ENCODE peak calls at places on chromosomes 5 and 9, in five cellular contexts. E is ovary, R is body of pancreas, I is DND-41, H is Panc1. G is an unnamed sample. For H3K4me1, the result is how much of the 10 kb centered on the place peaks cover.

GRCh38 chr5:153147891-153148623 is 342.4 kb upstream of the GRIA1 start:
- DNase-seq in E (no peak), R (peak), I (no peak), H (peak), G (peak)

GRCh38 chr5:56072863-56073777 is 78.4 kb upstream of the IL6ST start:
- DNase-seq in E (no peak), R (no peak), I (no peak), H (no peak), G (no peak)

GRCh38 chr9:20640331-20641187 is 18.3 kb upstream of the MLLT3 start:
- DNase-seq in E (peak), R (peak), I (peak), H (no peak), G (peak)

GRCh38 chr5:124315746-124316415 is 430.6 kb downstream of the ZNF608 start:
- DNase-seq in E (no peak), R (no peak), I (no peak), H (no peak), G (no peak)

GRCh38 chr5:138844812-138845513 is 30.2 kb downstream of the LRRTM2 start:
- DNase-seq in E (no peak), R (no peak), I (no peak), H (no peak), G (no peak)

GRCh38 chr9:20397348-20397747 is 225.0 kb downstream of the MLLT3 start:
- DNase-seq in E (no peak), R (no peak), I (no peak), H (no peak), G (no peak)

GRCh38 chr5:79488058-79488457 is 25.9 kb downstream of the HOMER1 start:
- DNase-seq in E (no peak), R (no peak), I (no peak), H (no peak), G (no peak)

GRCh38 chr5:115179959-115180709 is 10.4 kb upstream of the TRIM36 start:
- DNase-seq in E (peak), R (no peak), I (no peak), H (no peak), G (peak)

GRCh38 chr9:35114921-35115341 is 731 bp downstream of the ATOSB start:
- DNase-seq in E (no peak), R (peak), I (peak), H (no peak), G (peak)

GRCh38 chr5:11719888-11720481 is 184.3 kb downstream of the CTNND2 start:
- DNase-seq in E (no peak), R (peak), I (peak), H (peak), G (peak)

GRCh38 chr5:180296778-180297177 is 4.9 kb upstream of the MAPK9 start:
- DNase-seq in E (no peak), R (no peak), I (no peak), H (no peak), G (no peak)

GRCh38 chr5:68289576-68289975 is 74.0 kb downstream of the PIK3R1 start:
- DNase-seq in E (no peak), R (no peak), I (no peak), H (no peak), G (no peak)

GRCh38 chr5:68288756-68289134 is 73.2 kb downstream of the PIK3R1 start:
- DNase-seq in E (peak), R (peak), I (no peak), H (no peak), G (peak)

GRCh38 chr5:68290260-68290674 is 74.7 kb downstream of the PIK3R1 start:
- DNase-seq in E (peak), R (peak), I (no peak), H (no peak), G (peak)

GRCh38 chr5:68295772-68296171 is 80.2 kb downstream of the PIK3R1 start:
- DNase-seq in E (no peak), R (no peak), I (no peak), H (no peak), G (no peak)

GRCh38 chr5:68292316-68292715 is 76.8 kb downstream of the PIK3R1 start:
- DNase-seq in E (no peak), R (no peak), I (no peak), H (no peak), G (no peak)
- H3K4me1 ChIP-seq in E (under half), R (under half), I (under half), H (under half), G (under half)

DNA sequence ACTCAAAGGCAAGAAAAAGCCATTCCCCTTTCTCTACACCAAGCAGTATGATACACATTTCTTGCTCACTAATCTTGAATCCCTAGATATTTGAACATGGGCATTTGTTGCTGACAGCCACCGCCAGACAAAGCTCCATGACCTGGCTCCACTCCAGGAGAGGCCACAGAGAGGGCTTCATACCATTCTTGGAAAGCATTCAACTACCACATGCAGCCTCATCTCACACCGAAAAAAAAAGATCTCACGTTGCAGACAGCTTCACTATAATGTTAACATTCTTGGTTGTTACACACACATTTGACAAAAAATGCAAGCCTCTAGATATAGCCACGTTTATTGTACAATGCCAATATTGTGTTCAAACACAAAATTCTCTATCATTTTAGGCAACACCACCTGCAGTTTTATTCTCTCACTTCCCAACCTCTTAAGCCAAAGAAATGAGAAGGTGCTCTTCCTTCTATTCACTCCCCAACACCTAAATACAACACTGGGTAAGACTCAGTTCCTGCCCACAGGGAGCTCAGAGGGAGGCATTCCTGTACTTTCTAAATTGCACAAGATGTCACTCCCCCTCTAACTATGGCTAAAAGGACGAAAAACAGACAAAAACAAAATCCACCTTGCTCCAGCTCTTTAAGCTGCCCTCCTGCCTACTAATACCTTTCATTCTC is 222.4 kb downstream of the TSSK1B start:
- DNase-seq in E (no peak), R (peak), I (peak), H (no peak), G (no peak)
- H3K4me1 ChIP-seq in E (under half), R (under half), I (under half), H (under half), G (under half)

GRCh38 chr9:101427337-101427736 is 8.2 kb downstream of the ALDOB start:
- DNase-seq in E (no peak), R (no peak), I (no peak), H (no peak), G (no peak)

GRCh38 chr9:101432171-101432570 is 3.4 kb downstream of the ALDOB start:
- DNase-seq in E (no peak), R (no peak), I (no peak), H (no peak), G (no peak)

GRCh38 chr9:101429736-101430135 is 5.8 kb downstream of the ALDOB start:
- DNase-seq in E (no peak), R (no peak), I (no peak), H (no peak), G (no peak)

GRCh38 chr9:101427957-101428655 is 7.5 kb downstream of the ALDOB start:
- DNase-seq in E (no peak), R (no peak), I (no peak), H (no peak), G (no peak)

DNA sequence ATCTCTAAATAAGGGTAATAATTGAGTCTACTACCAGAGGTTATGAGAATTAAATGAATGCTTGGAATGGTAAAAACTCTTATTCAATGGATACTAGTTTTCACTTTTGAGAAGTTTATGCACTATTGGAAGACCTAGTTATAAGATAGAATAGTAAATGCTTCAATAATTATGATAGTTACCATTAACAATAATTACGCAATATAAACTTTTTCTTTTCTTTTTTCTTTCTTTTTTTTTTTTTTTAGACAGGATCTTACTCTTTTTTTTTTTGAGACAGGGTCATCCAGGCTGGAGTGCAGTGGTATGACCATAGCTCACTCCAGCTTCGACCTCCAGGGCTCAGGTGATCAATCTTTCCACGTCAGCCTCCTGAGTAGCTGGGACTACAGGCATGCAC is 6.7 kb downstream of the ALDOB start:
- DNase-seq in E (no peak), R (no peak), I (no peak), H (no peak), G (no peak)
- H3K4me1 ChIP-seq in E (under half), R (under half), I (under half), H (under half), G (under half)

DNA sequence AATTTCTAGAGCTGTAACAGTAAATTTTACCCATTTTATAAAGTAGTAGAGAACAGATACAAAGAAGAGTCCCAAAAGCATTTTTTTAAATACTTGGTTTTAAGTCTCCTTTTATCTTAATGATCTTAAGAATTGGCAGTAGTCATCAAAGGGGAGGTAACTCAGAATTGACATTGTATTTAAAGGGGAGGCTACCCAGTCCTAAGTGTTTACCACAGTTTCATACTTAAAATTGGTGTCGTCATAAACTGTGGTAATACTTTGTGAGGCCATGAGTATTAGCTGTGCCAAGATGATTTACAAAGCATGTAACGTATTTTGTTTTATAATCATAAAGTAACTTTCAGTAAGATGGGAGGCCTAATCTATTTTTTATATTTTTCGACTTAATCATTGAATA is 14.8 kb downstream of the SLC25A46 start:
- DNase-seq in E (no peak), R (no peak), I (no peak), H (no peak), G (no peak)
- H3K4me1 ChIP-seq in E (under half), R (under half), I (under half), H (under half), G (under half)

G was measured in testis.